ENCODE peak calls at places on chromosome 3, in eight cellular contexts. One of them, this sample, is unnamed.

GRCh38 chr3:193874512-193874911 is 261.4 kb upstream of the HES1 start:
- DNase-seq in GM23338: no peak
- DNase-seq in GM12878: no peak
- DNase-seq in stomach: no peak
- DNase-seq in transverse colon: no peak
- DNase-seq in sigmoid colon: no peak
- DNase-seq in GM12892: no peak
- DNase-seq in spleen: no peak
- DNase-seq in this sample: no peak

GRCh38 chr3:90145094-90145810 is 1037.8 kb downstream of the EPHA3 start:
- DNase-seq in GM23338: no peak
- DNase-seq in transverse colon: no peak
- DNase-seq in GM12878: no peak
- DNase-seq in sigmoid colon: no peak
- DNase-seq in spleen: no peak
- DNase-seq in stomach: no peak
- DNase-seq in GM12892: no peak
- DNase-seq in this sample: no peak

GRCh38 chr3:112651516-112651915 is 10.6 kb upstream of the CCDC80 start:
- DNase-seq in GM12892: no peak
- DNase-seq in transverse colon: no peak
- DNase-seq in sigmoid colon: no peak
- DNase-seq in stomach: no peak
- DNase-seq in spleen: no peak
- DNase-seq in GM23338: no peak
- DNase-seq in GM12878: no peak
- DNase-seq in this sample: no peak

GRCh38 chr3:8318002-8318649 is 183.5 kb upstream of the LMCD1 start:
- DNase-seq in sigmoid colon: no peak
- DNase-seq in GM12892: no peak
- DNase-seq in GM12878: no peak
- DNase-seq in spleen: no peak
- DNase-seq in stomach: no peak
- DNase-seq in transverse colon: no peak
- DNase-seq in GM23338: peak
- DNase-seq in this sample: no peak

GRCh38 chr3:150453353-150453752 is 45.3 kb downstream of the TSC22D2 start:
- DNase-seq in GM12892: no peak
- DNase-seq in GM23338: no peak
- DNase-seq in spleen: no peak
- DNase-seq in stomach: no peak
- DNase-seq in GM12878: no peak
- DNase-seq in transverse colon: no peak
- DNase-seq in sigmoid colon: no peak
- DNase-seq in this sample: no peak

GRCh38 chr3:185397676-185398075 is 34.7 kb downstream of the MAP3K13 start:
- DNase-seq in transverse colon: no peak
- DNase-seq in GM12892: no peak
- DNase-seq in GM23338: no peak
- DNase-seq in sigmoid colon: no peak
- DNase-seq in stomach: no peak
- DNase-seq in GM12878: no peak
- DNase-seq in spleen: no peak
- DNase-seq in this sample: no peak

GRCh38 chr3:15440891-15441290 is 13.5 kb downstream of the EAF1 start:
- DNase-seq in stomach: no peak
- DNase-seq in GM23338: no peak
- DNase-seq in GM12878: no peak
- DNase-seq in transverse colon: no peak
- DNase-seq in GM12892: no peak
- DNase-seq in spleen: no peak
- DNase-seq in sigmoid colon: no peak
- DNase-seq in this sample: no peak

GRCh38 chr3:112786002-112786590 is 60.6 kb downstream of the CD200R1L start:
- DNase-seq in sigmoid colon: no peak
- DNase-seq in spleen: no peak
- DNase-seq in stomach: no peak
- DNase-seq in transverse colon: no peak
- DNase-seq in GM12892: no peak
- DNase-seq in GM23338: no peak
- DNase-seq in GM12878: no peak
- DNase-seq in this sample: no peak

GRCh38 chr3:98980915-98981596 is 79.6 kb upstream of the DCBLD2 start:
- DNase-seq in GM12892: peak
- DNase-seq in sigmoid colon: no peak
- DNase-seq in GM23338: no peak
- DNase-seq in stomach: no peak
- DNase-seq in spleen: no peak
- DNase-seq in GM12878: peak
- DNase-seq in transverse colon: no peak
- DNase-seq in this sample: no peak

GRCh38 chr3:139358857-139359562 is 15.2 kb downstream of the MRPS22 start:
- DNase-seq in stomach: no peak
- DNase-seq in transverse colon: no peak
- DNase-seq in spleen: no peak
- DNase-seq in sigmoid colon: no peak
- DNase-seq in GM12892: no peak
- DNase-seq in GM23338: no peak
- DNase-seq in GM12878: peak
- DNase-seq in this sample: no peak

GRCh38 chr3:107676469-107677309 is 153.9 kb downstream of the BBX start:
- DNase-seq in spleen: no peak
- DNase-seq in GM12878: no peak
- DNase-seq in GM23338: peak
- DNase-seq in GM12892: no peak
- DNase-seq in stomach: no peak
- DNase-seq in sigmoid colon: no peak
- DNase-seq in transverse colon: no peak
- DNase-seq in this sample: peak

GRCh38 chr3:9727041-9727595 is 4.4 kb upstream of the BRPF1 start:
- DNase-seq in GM12878: no peak
- DNase-seq in stomach: no peak
- DNase-seq in spleen: no peak
- DNase-seq in transverse colon: no peak
- DNase-seq in GM23338: peak
- DNase-seq in GM12892: no peak
- DNase-seq in sigmoid colon: no peak
- DNase-seq in this sample: peak
- TF ChIP-seq POLR2AphosphoS5 in GM12878: no peak
- TF ChIP-seq POLR2AphosphoS5 in stomach: no peak
- TF ChIP-seq POLR2AphosphoS5 in spleen: no peak
- TF ChIP-seq POLR2AphosphoS5 in transverse colon: no peak
- TF ChIP-seq POLR2AphosphoS5 in GM23338: no peak
- TF ChIP-seq POLR2AphosphoS5 in GM12892: no peak
- TF ChIP-seq POLR2AphosphoS5 in sigmoid colon: no peak
- TF ChIP-seq POLR2AphosphoS5 in this sample: no peak

GRCh38 chr3:196192036-196193001 is 18.9 kb downstream of the ZDHHC19 start:
- DNase-seq in transverse colon: peak
- DNase-seq in GM12878: peak
- DNase-seq in GM23338: peak
- DNase-seq in GM12892: no peak
- DNase-seq in sigmoid colon: no peak
- DNase-seq in stomach: peak
- DNase-seq in spleen: peak
- DNase-seq in this sample: peak
- TF ChIP-seq POLR2AphosphoS5 in transverse colon: no peak
- TF ChIP-seq POLR2AphosphoS5 in GM12878: peak
- TF ChIP-seq POLR2AphosphoS5 in GM23338: no peak
- TF ChIP-seq POLR2AphosphoS5 in GM12892: peak
- TF ChIP-seq POLR2AphosphoS5 in sigmoid colon: no peak
- TF ChIP-seq POLR2AphosphoS5 in stomach: no peak
- TF ChIP-seq POLR2AphosphoS5 in spleen: peak
- TF ChIP-seq POLR2AphosphoS5 in this sample: no peak

GRCh38 chr3:195102609-195103467 is 168.1 kb downstream of the XXYLT1 start:
- DNase-seq in GM23338: no peak
- DNase-seq in spleen: peak
- DNase-seq in GM12892: no peak
- DNase-seq in stomach: no peak
- DNase-seq in GM12878: no peak
- DNase-seq in transverse colon: peak
- DNase-seq in sigmoid colon: peak
- DNase-seq in this sample: no peak
- TF ChIP-seq POLR2AphosphoS5 in GM23338: no peak
- TF ChIP-seq POLR2AphosphoS5 in spleen: no peak
- TF ChIP-seq POLR2AphosphoS5 in GM12892: no peak
- TF ChIP-seq POLR2AphosphoS5 in stomach: no peak
- TF ChIP-seq POLR2AphosphoS5 in GM12878: no peak
- TF ChIP-seq POLR2AphosphoS5 in transverse colon: peak
- TF ChIP-seq POLR2AphosphoS5 in sigmoid colon: peak
- TF ChIP-seq POLR2AphosphoS5 in this sample: no peak

GRCh38 chr3:45417949-45418847 is 29.8 kb downstream of the LARS2 start:
- DNase-seq in GM23338: no peak
- DNase-seq in sigmoid colon: no peak
- DNase-seq in spleen: no peak
- DNase-seq in transverse colon: peak
- DNase-seq in stomach: peak
- DNase-seq in GM12878: no peak
- DNase-seq in GM12892: no peak
- DNase-seq in this sample: no peak
- TF ChIP-seq POLR2AphosphoS5 in GM23338: no peak
- TF ChIP-seq POLR2AphosphoS5 in sigmoid colon: no peak
- TF ChIP-seq POLR2AphosphoS5 in spleen: no peak
- TF ChIP-seq POLR2AphosphoS5 in transverse colon: peak
- TF ChIP-seq POLR2AphosphoS5 in stomach: no peak
- TF ChIP-seq POLR2AphosphoS5 in GM12878: no peak
- TF ChIP-seq POLR2AphosphoS5 in GM12892: no peak
- TF ChIP-seq POLR2AphosphoS5 in this sample: no peak

GRCh38 chr3:54202029-54202428 is 79.7 kb downstream of the CACNA2D3 start:
- DNase-seq in stomach: no peak
- DNase-seq in GM12878: no peak
- DNase-seq in GM23338: no peak
- DNase-seq in transverse colon: no peak
- DNase-seq in spleen: no peak
- DNase-seq in sigmoid colon: no peak
- DNase-seq in GM12892: no peak
- DNase-seq in this sample: no peak
- TF ChIP-seq POLR2AphosphoS5 in stomach: no peak
- TF ChIP-seq POLR2AphosphoS5 in GM12878: no peak
- TF ChIP-seq POLR2AphosphoS5 in GM23338: no peak
- TF ChIP-seq POLR2AphosphoS5 in transverse colon: no peak
- TF ChIP-seq POLR2AphosphoS5 in spleen: no peak
- TF ChIP-seq POLR2AphosphoS5 in sigmoid colon: no peak
- TF ChIP-seq POLR2AphosphoS5 in GM12892: no peak
- TF ChIP-seq POLR2AphosphoS5 in this sample: no peak

DNA sequence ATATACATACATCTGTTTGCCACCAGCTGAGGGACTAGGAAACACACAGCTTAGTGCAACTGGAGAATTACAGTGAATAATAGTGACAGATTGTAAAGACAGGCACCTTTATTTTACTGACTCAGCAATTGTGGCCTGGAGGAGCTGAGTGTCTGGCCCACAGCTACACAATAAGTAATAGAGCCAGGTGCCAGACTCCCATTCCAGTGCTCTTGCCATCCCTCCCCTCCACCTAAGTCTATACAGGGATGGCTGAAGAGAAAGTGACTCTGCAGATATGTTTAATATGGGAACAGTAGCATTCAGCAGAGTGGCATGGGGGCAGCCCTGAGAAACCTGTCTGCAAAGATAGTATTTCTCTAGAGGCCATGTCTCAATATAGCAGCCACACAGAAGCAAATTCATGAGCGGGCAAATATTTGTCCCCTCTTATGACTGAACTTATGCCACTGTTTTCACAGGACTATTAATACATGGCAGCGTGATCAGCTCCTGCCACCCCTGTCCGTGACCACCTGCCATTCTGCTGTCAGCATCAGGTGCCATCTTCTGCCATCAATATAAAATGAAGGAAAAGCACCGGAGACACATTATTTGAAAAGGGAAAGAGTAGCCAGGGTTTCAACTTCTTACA is 42.1 kb downstream of the NEK10 start:
- DNase-seq in GM12892: no peak
- DNase-seq in spleen: no peak
- DNase-seq in sigmoid colon: no peak
- DNase-seq in transverse colon: no peak
- DNase-seq in stomach: no peak
- DNase-seq in GM23338: no peak
- DNase-seq in GM12878: no peak
- DNase-seq in this sample: no peak
- TF ChIP-seq POLR2AphosphoS5 in GM12892: no peak
- TF ChIP-seq POLR2AphosphoS5 in spleen: no peak
- TF ChIP-seq POLR2AphosphoS5 in sigmoid colon: no peak
- TF ChIP-seq POLR2AphosphoS5 in transverse colon: no peak
- TF ChIP-seq POLR2AphosphoS5 in stomach: no peak
- TF ChIP-seq POLR2AphosphoS5 in GM23338: no peak
- TF ChIP-seq POLR2AphosphoS5 in GM12878: no peak
- TF ChIP-seq POLR2AphosphoS5 in this sample: no peak

GRCh38 chr3:30502742-30503073 is 103.7 kb upstream of the TGFBR2 start:
- DNase-seq in GM23338: no peak
- DNase-seq in stomach: no peak
- DNase-seq in GM12878: peak
- DNase-seq in GM12892: no peak
- DNase-seq in sigmoid colon: no peak
- DNase-seq in spleen: no peak
- DNase-seq in transverse colon: no peak
- DNase-seq in this sample: no peak
- TF ChIP-seq POLR2AphosphoS5 in GM23338: no peak
- TF ChIP-seq POLR2AphosphoS5 in stomach: no peak
- TF ChIP-seq POLR2AphosphoS5 in GM12878: no peak
- TF ChIP-seq POLR2AphosphoS5 in GM12892: no peak
- TF ChIP-seq POLR2AphosphoS5 in sigmoid colon: no peak
- TF ChIP-seq POLR2AphosphoS5 in spleen: no peak
- TF ChIP-seq POLR2AphosphoS5 in transverse colon: no peak
- TF ChIP-seq POLR2AphosphoS5 in this sample: no peak

GRCh38 chr3:134367869-134368750 is 6.1 kb downstream of the AMOTL2 start:
- DNase-seq in transverse colon: no peak
- DNase-seq in stomach: no peak
- DNase-seq in sigmoid colon: peak
- DNase-seq in spleen: peak
- DNase-seq in GM12892: no peak
- DNase-seq in GM23338: no peak
- DNase-seq in GM12878: no peak
- DNase-seq in this sample: no peak
- TF ChIP-seq POLR2AphosphoS5 in transverse colon: no peak
- TF ChIP-seq POLR2AphosphoS5 in stomach: no peak
- TF ChIP-seq POLR2AphosphoS5 in sigmoid colon: no peak
- TF ChIP-seq POLR2AphosphoS5 in spleen: no peak
- TF ChIP-seq POLR2AphosphoS5 in GM12892: no peak
- TF ChIP-seq POLR2AphosphoS5 in GM23338: no peak
- TF ChIP-seq POLR2AphosphoS5 in GM12878: no peak
- TF ChIP-seq POLR2AphosphoS5 in this sample: no peak